ENCODE peak calls at places on chromosomes 2 and 18, in eight cellular contexts. E is SHP77; W is CD4-positive, alpha-beta memory T cell; T is left cardiac atrium; Z is activated CD4-positive, alpha-beta T cell treated with anti-CD3 and anti-CD28 coated beads for 48 hours; L is T-helper 17 cell; C is stimulated activated CD4-positive, alpha-beta T cell treated with anti-CD3 and anti-CD28 coated beads, Interleukin-1b, Interleukin-23, amount 100 ng/mL, for 4 hours; H is Karpas-422. Q is an unnamed sample.
A peak's percentile ranks its signal among the peaks of the same experiment; 100 is the strongest.

GRCh38 chr2:25043241-25043867 is 1.5 kb downstream of the EFR3B start:
- DNase-seq in L (no peak), Z (peak; percentile 76), W (peak; percentile 6), H (no peak), T (no peak), C (peak; percentile 30), E (no peak), Q (peak; percentile 23)

GRCh38 chr2:72146357-72147302 is 1.0 kb downstream of the CYP26B1 start:
- DNase-seq in E (no peak), W (no peak), T (no peak), L (peak; percentile 3), Z (no peak), H (no peak), C (no peak), Q (no peak)

GRCh38 chr2:217636578-217637267 is 366.1 kb downstream of the TNS1 start:
- DNase-seq in Z (no peak), T (no peak), E (no peak), W (no peak), H (no peak), L (no peak), C (no peak), Q (no peak)

GRCh38 chr2:151869296-151869695 is 41.1 kb upstream of the ARL5A start:
- DNase-seq in T (no peak), W (no peak), L (no peak), E (no peak), Z (no peak), C (no peak), H (no peak), Q (no peak)

GRCh38 chr18:75358928-75359327 is 68.6 kb downstream of the SMIM21 start:
- DNase-seq in W (no peak), L (no peak), C (no peak), E (no peak), H (no peak), Z (no peak), T (no peak), Q (no peak)

GRCh38 chr2:157800838-157801495 is 75.2 kb downstream of the ACVR1 start:
- DNase-seq in W (no peak), L (no peak), T (no peak), C (no peak), H (no peak), Z (no peak), E (no peak), Q (no peak)

GRCh38 chr2:104599802-104600510 is 254.0 kb upstream of the POU3F3 start:
- DNase-seq in Z (no peak), C (no peak), W (no peak), E (no peak), H (no peak), T (no peak), L (no peak), Q (no peak)

GRCh38 chr2:205730701-205731271 is 48.5 kb downstream of the NRP2 start:
- DNase-seq in E (no peak), C (no peak), W (no peak), Z (no peak), T (no peak), L (no peak), H (no peak), Q (no peak)

GRCh38 chr18:32669549-32670165 is 103.2 kb downstream of the KLHL14 start:
- DNase-seq in T (no peak), W (no peak), L (no peak), H (peak; percentile 65), C (no peak), E (no peak), Z (peak; percentile 11), Q (no peak)

GRCh38 chr18:75041586-75041985 is 167.4 kb downstream of the PTGR3 start:
- DNase-seq in H (peak; percentile 64), C (no peak), W (no peak), T (no peak), Z (no peak), E (no peak), L (no peak), Q (no peak)

GRCh38 chr18:78557371-78557770 is 422.2 kb upstream of the SALL3 start:
- DNase-seq in T (no peak), C (no peak), Z (no peak), L (no peak), H (no peak), W (no peak), E (no peak), Q (no peak)

GRCh38 chr2:110740747-110741349 is 8.5 kb downstream of the ACOXL start:
- DNase-seq in C (no peak), E (no peak), W (no peak), Z (no peak), L (no peak), H (no peak), T (no peak), Q (no peak)

GRCh38 chr2:11582526-11583202 is 48.8 kb downstream of the GREB1 start:
- DNase-seq in T (peak; percentile 40), L (peak; percentile 45), C (peak; percentile 68), H (peak; percentile 87), E (peak; percentile 73), W (peak; percentile 24), Z (peak; percentile 80), Q (peak; percentile 29)

GRCh38 chr2:67899187-67899586 is 163.6 kb downstream of the C1D start:
- DNase-seq in W (no peak), E (no peak), Z (no peak), L (no peak), H (no peak), T (no peak), C (no peak), Q (no peak)